ENCODE peak calls at places on chromosomes 2 and 18, in five cellular contexts. One of them, this sample, is unnamed.

GRCh38 chr2:71244302-71244660 is 17.4 kb upstream of the PAIP2B start:
- DNase-seq in SK-N-SH: no peak
- DNase-seq in K562: no peak
- DNase-seq in HCT116: no peak
- DNase-seq in H1: no peak
- DNase-seq in this sample: no peak

GRCh38 chr2:193476171-193476800 is 1281.6 kb upstream of the TMEFF2 start:
- DNase-seq in SK-N-SH: no peak
- DNase-seq in K562: no peak
- DNase-seq in HCT116: no peak
- DNase-seq in H1: no peak
- DNase-seq in this sample: no peak

GRCh38 chr2:237790353-237790752 is 8.2 kb upstream of the RBM44 start:
- DNase-seq in SK-N-SH: no peak
- DNase-seq in K562: no peak
- DNase-seq in HCT116: no peak
- DNase-seq in H1: no peak
- DNase-seq in this sample: no peak

GRCh38 chr2:55431982-55432627 is 12.4 kb upstream of the CCDC88A start:
- DNase-seq in SK-N-SH: peak; percentile 39
- DNase-seq in K562: no peak
- DNase-seq in HCT116: peak; percentile 29
- DNase-seq in H1: no peak
- DNase-seq in this sample: peak; percentile 47

GRCh38 chr2:67777836-67778429 is 284.9 kb downstream of the C1D start:
- DNase-seq in SK-N-SH: no peak
- DNase-seq in K562: no peak
- DNase-seq in HCT116: no peak
- DNase-seq in H1: no peak
- DNase-seq in this sample: no peak

GRCh38 chr2:65800998-65801397 is 368.6 kb upstream of the SPRED2 start:
- DNase-seq in SK-N-SH: no peak
- DNase-seq in K562: no peak
- DNase-seq in HCT116: peak; percentile 28
- DNase-seq in H1: no peak
- DNase-seq in this sample: no peak

GRCh38 chr18:38362286-38362792 is 796.7 kb upstream of the CELF4 start:
- DNase-seq in SK-N-SH: no peak
- DNase-seq in K562: no peak
- DNase-seq in HCT116: no peak
- DNase-seq in H1: no peak
- DNase-seq in this sample: no peak

GRCh38 chr2:117815946-117816345 is 1.5 kb downstream of the DDX18 start:
- DNase-seq in SK-N-SH: no peak
- DNase-seq in K562: no peak
- DNase-seq in HCT116: no peak
- DNase-seq in H1: no peak
- DNase-seq in this sample: no peak

GRCh38 chr2:121471571-121472464 is 58.9 kb upstream of the RNU4ATAC start:
- DNase-seq in SK-N-SH: no peak
- DNase-seq in K562: no peak
- DNase-seq in HCT116: no peak
- DNase-seq in H1: no peak
- DNase-seq in this sample: no peak

GRCh38 chr18:6746386-6746960 is 17.0 kb downstream of the ARHGAP28 start:
- DNase-seq in SK-N-SH: no peak
- DNase-seq in K562: no peak
- DNase-seq in HCT116: no peak
- DNase-seq in H1: no peak
- DNase-seq in this sample: no peak

GRCh38 chr2:33242845-33243244 is 233.6 kb upstream of the RASGRP3 start:
- DNase-seq in SK-N-SH: no peak
- DNase-seq in K562: no peak
- DNase-seq in HCT116: no peak
- DNase-seq in H1: no peak
- DNase-seq in this sample: no peak

GRCh38 chr2:228866781-228867180 is 404.3 kb downstream of the PID1 start:
- DNase-seq in SK-N-SH: no peak
- DNase-seq in K562: no peak
- DNase-seq in HCT116: no peak
- DNase-seq in H1: no peak
- DNase-seq in this sample: no peak

GRCh38 chr2:226579519-226579918 is 220.1 kb downstream of the IRS1 start:
- DNase-seq in SK-N-SH: no peak
- DNase-seq in K562: no peak
- DNase-seq in HCT116: no peak
- DNase-seq in H1: no peak
- DNase-seq in this sample: no peak

GRCh38 chr2:33197198-33197938 is 250.6 kb downstream of the LTBP1 start:
- DNase-seq in SK-N-SH: no peak
- DNase-seq in K562: no peak
- DNase-seq in HCT116: no peak
- DNase-seq in H1: no peak
- DNase-seq in this sample: no peak

GRCh38 chr2:225670111-225670974 is 270.8 kb downstream of the NYAP2 start:
- DNase-seq in SK-N-SH: peak; percentile 17
- DNase-seq in K562: no peak
- DNase-seq in HCT116: peak; percentile 49
- DNase-seq in H1: no peak
- DNase-seq in this sample: no peak

GRCh38 chr18:12478269-12479057 is 70.7 kb downstream of the PRELID3A start:
- DNase-seq in SK-N-SH: no peak
- DNase-seq in K562: no peak
- DNase-seq in HCT116: no peak
- DNase-seq in H1: no peak
- DNase-seq in this sample: no peak

GRCh38 chr2:205017381-205017780 is 472.1 kb downstream of the PARD3B start:
- DNase-seq in SK-N-SH: no peak
- DNase-seq in K562: no peak
- DNase-seq in HCT116: no peak
- DNase-seq in H1: no peak
- DNase-seq in this sample: no peak

GRCh38 chr18:74356959-74357358 is 41.3 kb downstream of the C18orf63 start:
- DNase-seq in SK-N-SH: no peak
- DNase-seq in K562: no peak
- DNase-seq in HCT116: no peak
- DNase-seq in H1: no peak
- DNase-seq in this sample: no peak

GRCh38 chr2:189350515-189351209 is 90.6 kb upstream of the WDR75 start:
- DNase-seq in SK-N-SH: no peak
- DNase-seq in K562: no peak
- DNase-seq in HCT116: no peak
- DNase-seq in H1: no peak
- DNase-seq in this sample: no peak

GRCh38 chr2:42859006-42859552 is 66.7 kb upstream of the HAAO start:
- DNase-seq in SK-N-SH: peak; percentile 86
- DNase-seq in K562: peak; percentile 81
- DNase-seq in HCT116: peak; percentile 69
- DNase-seq in H1: peak; percentile 19
- DNase-seq in this sample: peak; percentile 9

GRCh38 chr2:191041418-191042161 is 27.6 kb upstream of the STAT1 start:
- DNase-seq in SK-N-SH: no peak
- DNase-seq in K562: no peak
- DNase-seq in HCT116: peak; percentile 63
- DNase-seq in H1: no peak
- DNase-seq in this sample: no peak
- TF ChIP-seq JUND in SK-N-SH: no peak
- TF ChIP-seq JUND in K562: no peak
- TF ChIP-seq JUND in HCT116: peak; percentile 76
- TF ChIP-seq JUND in H1: peak; percentile 60
- TF ChIP-seq JUND in this sample: no peak

DNA sequence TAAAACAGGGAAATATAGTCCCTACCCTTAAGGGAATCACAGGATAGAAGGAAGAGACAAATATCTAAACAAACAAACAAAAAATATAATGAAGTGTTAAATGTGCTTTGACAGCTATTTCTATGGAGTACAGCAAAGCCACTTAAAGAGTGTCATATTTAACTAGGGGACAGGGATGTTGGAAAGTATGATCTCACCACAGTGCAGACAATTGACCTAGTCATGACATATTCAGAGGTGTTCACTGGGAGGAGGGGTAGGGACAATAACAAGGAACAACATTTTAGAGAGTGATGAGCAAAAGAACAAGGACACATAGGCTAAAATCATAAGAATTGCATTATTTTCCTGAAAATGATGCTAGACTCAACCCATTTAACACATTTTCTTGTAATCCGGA is 107.5 kb downstream of the TMEM163 start:
- DNase-seq in SK-N-SH: no peak
- DNase-seq in K562: no peak
- DNase-seq in HCT116: no peak
- DNase-seq in H1: no peak
- DNase-seq in this sample: no peak
- TF ChIP-seq JUND in SK-N-SH: no peak
- TF ChIP-seq JUND in K562: no peak
- TF ChIP-seq JUND in HCT116: no peak
- TF ChIP-seq JUND in H1: no peak
- TF ChIP-seq JUND in this sample: no peak

DNA sequence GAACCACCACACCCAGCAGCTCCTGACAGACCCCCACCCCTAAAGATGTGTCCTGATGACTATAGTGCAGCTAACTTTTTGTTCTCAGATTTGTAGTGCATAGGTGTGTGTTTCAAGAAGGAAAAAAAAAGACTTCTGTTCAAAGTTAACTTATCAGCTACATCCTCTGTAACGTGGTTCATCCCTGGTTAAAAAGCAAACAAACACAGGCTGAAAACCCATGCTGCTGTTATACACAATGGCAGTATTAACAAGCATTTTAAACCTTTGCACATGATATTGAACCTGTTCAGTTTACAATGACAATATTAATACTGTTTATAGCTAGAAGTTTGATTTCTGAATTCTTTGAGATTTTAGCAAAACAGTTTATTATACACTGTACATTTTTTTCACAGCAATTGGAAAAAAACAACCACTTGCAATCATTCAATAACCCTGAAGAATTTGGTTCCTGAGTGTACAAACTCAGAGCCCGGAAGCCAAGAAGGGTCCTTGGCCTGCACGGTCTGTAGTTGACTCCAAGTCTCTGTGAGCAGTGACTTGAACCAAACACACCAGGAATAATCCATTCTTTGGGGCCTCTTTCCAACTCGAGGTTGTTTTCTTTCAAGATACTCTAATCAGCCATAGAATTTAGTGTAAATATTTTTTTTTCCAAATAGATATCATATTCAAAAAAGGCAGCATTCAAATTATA is 153.2 kb upstream of the MAPRE2 start:
- DNase-seq in SK-N-SH: no peak
- DNase-seq in K562: no peak
- DNase-seq in HCT116: no peak
- DNase-seq in H1: no peak
- DNase-seq in this sample: no peak
- TF ChIP-seq JUND in SK-N-SH: no peak
- TF ChIP-seq JUND in K562: no peak
- TF ChIP-seq JUND in HCT116: no peak
- TF ChIP-seq JUND in H1: no peak
- TF ChIP-seq JUND in this sample: no peak

GRCh38 chr2:20216130-20217025 is 8.6 kb downstream of the SDC1 start:
- DNase-seq in SK-N-SH: no peak
- DNase-seq in K562: no peak
- DNase-seq in HCT116: no peak
- DNase-seq in H1: no peak
- DNase-seq in this sample: no peak
- TF ChIP-seq JUND in SK-N-SH: no peak
- TF ChIP-seq JUND in K562: no peak
- TF ChIP-seq JUND in HCT116: no peak
- TF ChIP-seq JUND in H1: no peak
- TF ChIP-seq JUND in this sample: no peak